ENCODE peak calls at places on chromosomes 2 and 18, in nine cellular contexts. P is D341Med, R is activated gamma-delta T cell treated with Interleukin-2 at 50 U/mL for 16 hours, M is NCI-H526 treated with DMSO at 0.1 percent for 48 hours, Q is GM23248, O is HuH-7.5, U is RKO, D is mucosa of gallbladder, W is LHCN-M2. G is an unnamed sample.
A peak's percentile ranks its signal among the peaks of the same experiment; 100 is the strongest.

GRCh38 chr2:178602901-178603300 is 122.6 kb downstream of the PLEKHA3 start:
- DNase-seq in P (no peak), R (no peak), M (no peak), Q (no peak), O (no peak), U (no peak), D (no peak), W (no peak), G (no peak)

GRCh38 chr18:75211721-75212625 is 1.4 kb downstream of the TSHZ1 start:
- DNase-seq in P (peak; percentile 74), R (peak; percentile 14), M (peak; percentile 30), Q (peak; percentile 54), O (peak; percentile 20), U (peak; percentile 38), D (no peak), W (no peak), G (no peak)

GRCh38 chr2:128322651-128323491 is 4.2 kb upstream of the HS6ST1 start:
- DNase-seq in P (peak; percentile 26), R (no peak), M (no peak), Q (no peak), O (no peak), U (no peak), D (peak; percentile 10), W (no peak), G (no peak)

GRCh38 chr2:11898576-11898975 is 152.1 kb downstream of the LPIN1 start:
- DNase-seq in P (no peak), R (no peak), M (no peak), Q (no peak), O (no peak), U (no peak), D (no peak), W (no peak), G (no peak)

GRCh38 chr2:149899390-149899789 is 311.8 kb upstream of the MMADHC start:
- DNase-seq in P (peak; percentile 65), R (no peak), M (no peak), Q (no peak), O (no peak), U (no peak), D (no peak), W (no peak), G (no peak)

GRCh38 chr2:240917009-240917683 is 11.0 kb downstream of the CROCC2 start:
- DNase-seq in P (no peak), R (no peak), M (no peak), Q (no peak), O (no peak), U (no peak), D (no peak), W (no peak), G (no peak)

GRCh38 chr2:208366215-208367132 is 40.1 kb upstream of the PTH2R start:
- DNase-seq in P (no peak), R (no peak), M (no peak), Q (no peak), O (no peak), U (no peak), D (no peak), W (no peak), G (no peak)

GRCh38 chr18:4510709-4511108 is 55.6 kb upstream of the DLGAP1 start:
- DNase-seq in P (no peak), R (no peak), M (no peak), Q (no peak), O (peak; percentile 4), U (no peak), D (no peak), W (no peak), G (no peak)

GRCh38 chr2:96952016-96952750 is 34.2 kb downstream of the FAM178B start:
- DNase-seq in P (no peak), R (no peak), M (no peak), Q (no peak), O (no peak), U (no peak), D (no peak), W (no peak), G (no peak)

GRCh38 chr2:143530753-143531152 is 401.5 kb downstream of the ARHGAP15 start:
- DNase-seq in P (no peak), R (no peak), M (no peak), Q (no peak), O (no peak), U (no peak), D (no peak), W (no peak), G (no peak)

GRCh38 chr2:26185304-26185928 is 12.5 kb downstream of the GAREM2 start:
- DNase-seq in P (no peak), R (no peak), M (no peak), Q (peak; percentile 44), O (peak; percentile 57), U (no peak), D (no peak), W (no peak), G (no peak)

GRCh38 chr18:58239879-58240278 is 195.9 kb downstream of the NEDD4L start:
- DNase-seq in P (no peak), R (no peak), M (no peak), Q (no peak), O (no peak), U (peak; percentile 49), D (no peak), W (peak; percentile 23), G (no peak)

GRCh38 chr18:46750626-46751025 is 6.2 kb downstream of the ST8SIA5 start:
- DNase-seq in P (no peak), R (no peak), M (no peak), Q (no peak), O (no peak), U (no peak), D (no peak), W (no peak), G (no peak)